ENCODE peak calls at places on chromosomes 16 and 17, in seven cellular contexts. I, A, O, S, Q, U and C are unnamed samples.

GRCh38 chr17:75126954-75127353 is 4.6 kb downstream of the NT5C start:
- DNase-seq in I (no peak), A (no peak), O (no peak), S (no peak), Q (no peak), U (no peak), C (no peak)

GRCh38 chr17:50114849-50115357 is 15.1 kb downstream of the SAMD14 start:
- DNase-seq in I (peak; percentile 79), A (no peak), O (peak; percentile 75), S (peak; percentile 37), Q (no peak), U (peak; percentile 55), C (peak; percentile 79)

GRCh38 chr17:68731465-68731864 is 130.3 kb upstream of the FAM20A start:
- DNase-seq in I (no peak), A (no peak), O (no peak), S (no peak), Q (no peak), U (no peak), C (no peak)

GRCh38 chr16:79767597-79768280 is 167.2 kb upstream of the MAF start:
- DNase-seq in I (peak; percentile 64), A (no peak), O (peak; percentile 56), S (no peak), Q (no peak), U (peak; percentile 14), C (no peak)

GRCh38 chr16:10937068-10937859 is 5.0 kb downstream of the DEXI start:
- DNase-seq in I (no peak), A (no peak), O (no peak), S (no peak), Q (peak; percentile 61), U (no peak), C (no peak)

GRCh38 chr16:641326-642188 is at the start of gene MCRIP2:
- DNase-seq in I (peak; percentile 97), A (no peak), O (peak; percentile 28), S (peak; percentile 88), Q (peak; percentile 93), U (peak; percentile 90), C (peak; percentile 85)

GRCh38 chr16:30085247-30085646 is 6.5 kb downstream of the TBX6 start:
- DNase-seq in I (no peak), A (no peak), O (no peak), S (no peak), Q (no peak), U (no peak), C (no peak)

GRCh38 chr16:74607967-74608356 is 1.0 kb upstream of the GLG1 start:
- DNase-seq in I (no peak), A (no peak), O (no peak), S (peak; percentile 19), Q (no peak), U (peak; percentile 33), C (peak; percentile 11)

GRCh38 chr16:48361012-48361411 is 24.2 kb downstream of the SIAH1 start:
- DNase-seq in I (no peak), A (no peak), O (no peak), S (no peak), Q (no peak), U (no peak), C (no peak)

GRCh38 chr16:73713817-73714495 is 582.7 kb upstream of the PSMD7 start:
- DNase-seq in I (peak; percentile 37), A (no peak), O (no peak), S (peak; percentile 37), Q (no peak), U (peak; percentile 69), C (peak; percentile 53)

GRCh38 chr17:33725675-33726271 is 432.7 kb upstream of the ASIC2 start:
- DNase-seq in I (peak; percentile 45), A (no peak), O (peak; percentile 2), S (peak; percentile 74), Q (peak; percentile 45), U (peak; percentile 80), C (peak; percentile 64)

GRCh38 chr17:42227849-42228696 is 33.8 kb upstream of the GHDC start:
- DNase-seq in I (no peak), A (no peak), O (peak; percentile 44), S (no peak), Q (no peak), U (no peak), C (no peak)

GRCh38 chr16:79772028-79772427 is 171.5 kb upstream of the MAF start:
- DNase-seq in I (no peak), A (no peak), O (no peak), S (no peak), Q (no peak), U (no peak), C (no peak)

GRCh38 chr17:68382582-68383085 is 74.7 kb downstream of the WIPI1 start:
- DNase-seq in I (no peak), A (no peak), O (no peak), S (no peak), Q (no peak), U (no peak), C (no peak)

GRCh38 chr16:11251525-11252481 is 4.2 kb downstream of the SOCS1 start:
- DNase-seq in I (peak; percentile 44), A (peak; percentile 78), O (no peak), S (no peak), Q (no peak), U (no peak), C (no peak)

GRCh38 chr17:35727635-35728034 is 3.8 kb upstream of the RASL10B start:
- DNase-seq in I (no peak), A (no peak), O (no peak), S (no peak), Q (no peak), U (no peak), C (no peak)

GRCh38 chr17:80859004-80859941 is 132.4 kb upstream of the CHMP6 start:
- DNase-seq in I (no peak), A (no peak), O (peak; percentile 74), S (no peak), Q (peak; percentile 84), U (no peak), C (no peak)

GRCh38 chr17:67628580-67629013 is 89.1 kb upstream of the NOL11 start:
- DNase-seq in I (peak; percentile 76), A (no peak), O (peak; percentile 31), S (no peak), Q (peak; percentile 56), U (peak; percentile 56), C (peak; percentile 53)